ENCODE peak calls at places on chromosomes 11 and 22, in four cellular contexts. Z is HTR-8/SVneo, Q is G401, K is mucosa of gallbladder. H is an unnamed sample.

GRCh38 chr11:31872074-31872440 is 60.9 kb upstream of the PAX6 start:
- DNase-seq in Z (no peak), Q (no peak), K (no peak), H (no peak)

GRCh38 chr11:14073821-14074529 is 111.5 kb downstream of the SPON1 start:
- DNase-seq in Z (no peak), Q (no peak), K (no peak), H (no peak)

GRCh38 chr22:20090730-20091240 is 10.7 kb downstream of the DGCR8 start:
- DNase-seq in Z (no peak), Q (no peak), K (no peak), H (no peak)

GRCh38 chr11:106344392-106344791 is 266.9 kb downstream of the AASDHPPT start:
- DNase-seq in Z (no peak), Q (peak), K (no peak), H (no peak)

GRCh38 chr22:25750569-25751173 is 8.7 kb downstream of the MYO18B start:
- DNase-seq in Z (no peak), Q (peak), K (no peak), H (no peak)

GRCh38 chr11:69499216-69499945 is 17.9 kb downstream of the LINC01488 start:
- DNase-seq in Z (no peak), Q (peak), K (no peak), H (no peak)

GRCh38 chr22:36432592-36433317 is 45.0 kb upstream of the MYH9 start:
- DNase-seq in Z (no peak), Q (peak), K (no peak), H (no peak)

GRCh38 chr22:43356881-43357280 is 13.7 kb upstream of the SCUBE1 start:
- DNase-seq in Z (no peak), Q (no peak), K (no peak), H (no peak)

GRCh38 chr22:50088096-50088495 is 1.7 kb upstream of the MOV10L1 start:
- DNase-seq in Z (no peak), Q (no peak), K (no peak), H (no peak)

GRCh38 chr11:131094828-131095227 is 178.5 kb upstream of the SNX19 start:
- DNase-seq in Z (no peak), Q (no peak), K (no peak), H (no peak)

GRCh38 chr11:65615950-65616574 is 486 bp downstream of the PCNX3 start:
- DNase-seq in Z (peak), Q (no peak), K (no peak), H (peak)

GRCh38 chr11:73218106-73218829 is at the start of gene P2RY2:
- DNase-seq in Z (no peak), Q (no peak), K (peak), H (peak)

GRCh38 chr11:109859325-109859724 is 233.9 kb upstream of the ZC3H12C start:
- DNase-seq in Z (peak), Q (no peak), K (no peak), H (no peak)

GRCh38 chr11:73939096-73939495 is 11.7 kb upstream of the DNAJB13 start:
- DNase-seq in Z (no peak), Q (no peak), K (no peak), H (peak)

GRCh38 chr11:1568451-1568911 is 3.6 kb downstream of the DUSP8 start:
- DNase-seq in Z (no peak), Q (no peak), K (no peak), H (no peak)

GRCh38 chr22:22508274-22509176 is at the start of gene ZNF280B:
- DNase-seq in Z (peak), Q (peak), K (peak), H (peak)

GRCh38 chr22:36546092-36546804 is 17.3 kb upstream of the EIF3D start:
- DNase-seq in Z (peak), Q (peak), K (no peak), H (peak)

GRCh38 chr11:27004103-27004502 is 10.2 kb downstream of the FIBIN start:
- DNase-seq in Z (no peak), Q (no peak), K (no peak), H (no peak)

GRCh38 chr11:1292018-1292643 is 17.3 kb downstream of the TOLLIP start:
- DNase-seq in Z (no peak), Q (no peak), K (no peak), H (no peak)

GRCh38 chr11:84355911-84356310 is 1069.7 kb upstream of the CCDC90B start:
- DNase-seq in Z (no peak), Q (no peak), K (no peak), H (no peak)

GRCh38 chr22:17743661-17744411 is 30.4 kb downstream of the BID start:
- DNase-seq in Z (no peak), Q (peak), K (no peak), H (no peak)

GRCh38 chr11:47641585-47642098 is 717 bp downstream of the MTCH2 start:
- DNase-seq in Z (no peak), Q (peak), K (no peak), H (no peak)

GRCh38 chr22:36701166-36701713 is 2.3 kb downstream of the CACNG2 start:
- DNase-seq in Z (no peak), Q (peak), K (no peak), H (no peak)

GRCh38 chr11:47186937-47187681 is 875 bp upstream of the PACSIN3 start:
- DNase-seq in Z (peak), Q (peak), K (peak), H (peak)

GRCh38 chr11:109644158-109644557 is 222.2 kb downstream of the C11orf87 start:
- DNase-seq in Z (no peak), Q (peak), K (peak), H (no peak)

GRCh38 chr11:10809373-10810199 is 860 bp upstream of the EIF4G2 start:
- DNase-seq in Z (peak), Q (peak), K (peak), H (no peak)

GRCh38 chr11:296976-297665 is 2.2 kb downstream of the IFITM5 start:
- DNase-seq in Z (no peak), Q (no peak), K (no peak), H (no peak)

GRCh38 chr11:66081505-66081904 is 11.4 kb downstream of the PACS1 start:
- DNase-seq in Z (no peak), Q (peak), K (peak), H (peak)

GRCh38 chr22:24810043-24810749 is 4.2 kb downstream of the SGSM1 start:
- DNase-seq in Z (no peak), Q (peak), K (no peak), H (no peak)

GRCh38 chr11:64305691-64306562 is 603 bp downstream of the ESRRA start:
- DNase-seq in Z (no peak), Q (peak), K (peak), H (peak)

GRCh38 chr11:8293171-8293570 is 29.5 kb upstream of the LMO1 start:
- DNase-seq in Z (no peak), Q (no peak), K (no peak), H (no peak)

GRCh38 chr11:110035339-110035738 is 57.9 kb upstream of the ZC3H12C start:
- DNase-seq in Z (no peak), Q (no peak), K (no peak), H (no peak)

GRCh38 chr11:15258433-15259350 is 144.0 kb downstream of the INSC start:
- DNase-seq in Z (peak), Q (no peak), K (peak), H (no peak)

GRCh38 chr11:118436639-118437045 is 350 bp downstream of the KMT2A start:
- DNase-seq in Z (no peak), Q (no peak), K (peak), H (peak)

GRCh38 chr11:106457727-106458126 is 380.3 kb downstream of the AASDHPPT start:
- DNase-seq in Z (no peak), Q (no peak), K (no peak), H (no peak)

GRCh38 chr11:130002352-130002845 is at the start of gene PRDM10:
- DNase-seq in Z (peak), Q (peak), K (peak), H (peak)

GRCh38 chr11:83464181-83464580 is 178.0 kb upstream of the CCDC90B start:
- DNase-seq in Z (no peak), Q (peak), K (no peak), H (no peak)

GRCh38 chr22:45284705-45285305 is at the start of gene UPK3A:
- DNase-seq in Z (no peak), Q (peak), K (peak), H (peak)